ENCODE peak calls at places on chromosomes 13 and 19, in eight cellular contexts. One of them, this sample, is unnamed.

GRCh38 chr13:100098445-100099116 is 9.7 kb downstream of the PCCA start:
- DNase-seq in ovary: no peak
- DNase-seq in heart left ventricle: no peak
- DNase-seq in breast epithelium: no peak
- DNase-seq in suprapubic skin: no peak
- DNase-seq in testis: no peak
- DNase-seq in tibial nerve: no peak
- DNase-seq in esophagus muscularis mucosa: no peak
- DNase-seq in this sample: no peak

GRCh38 chr19:12947702-12948596 is 2.3 kb downstream of the RAD23A start:
- DNase-seq in tibial nerve: no peak
- DNase-seq in esophagus muscularis mucosa: no peak
- DNase-seq in ovary: no peak
- DNase-seq in heart left ventricle: no peak
- DNase-seq in breast epithelium: no peak
- DNase-seq in testis: no peak
- DNase-seq in suprapubic skin: no peak
- DNase-seq in this sample: no peak

GRCh38 chr13:74201530-74201929 is 67.3 kb upstream of the KLF12 start:
- DNase-seq in ovary: no peak
- DNase-seq in testis: no peak
- DNase-seq in suprapubic skin: no peak
- DNase-seq in esophagus muscularis mucosa: no peak
- DNase-seq in breast epithelium: no peak
- DNase-seq in heart left ventricle: no peak
- DNase-seq in tibial nerve: no peak
- DNase-seq in this sample: no peak

GRCh38 chr13:31930901-31931522 is 100.6 kb upstream of the FRY start:
- DNase-seq in heart left ventricle: no peak
- DNase-seq in esophagus muscularis mucosa: no peak
- DNase-seq in testis: no peak
- DNase-seq in breast epithelium: no peak
- DNase-seq in ovary: no peak
- DNase-seq in tibial nerve: no peak
- DNase-seq in suprapubic skin: no peak
- DNase-seq in this sample: no peak

GRCh38 chr13:113585828-113586355 is 1.3 kb downstream of the TFDP1 start:
- DNase-seq in breast epithelium: no peak
- DNase-seq in heart left ventricle: no peak
- DNase-seq in testis: peak; percentile 13
- DNase-seq in ovary: peak; percentile 3
- DNase-seq in esophagus muscularis mucosa: peak; percentile 29
- DNase-seq in tibial nerve: no peak
- DNase-seq in suprapubic skin: peak; percentile 29
- DNase-seq in this sample: no peak

GRCh38 chr13:43664700-43665191 is 122.0 kb downstream of the ENOX1 start:
- DNase-seq in esophagus muscularis mucosa: no peak
- DNase-seq in suprapubic skin: no peak
- DNase-seq in breast epithelium: no peak
- DNase-seq in testis: no peak
- DNase-seq in tibial nerve: no peak
- DNase-seq in ovary: peak; percentile 27
- DNase-seq in heart left ventricle: peak; percentile 21
- DNase-seq in this sample: no peak

GRCh38 chr13:33090755-33091454 is 74.7 kb downstream of the KL start:
- DNase-seq in breast epithelium: no peak
- DNase-seq in esophagus muscularis mucosa: no peak
- DNase-seq in testis: no peak
- DNase-seq in heart left ventricle: no peak
- DNase-seq in ovary: no peak
- DNase-seq in suprapubic skin: no peak
- DNase-seq in tibial nerve: no peak
- DNase-seq in this sample: no peak

GRCh38 chr13:75907044-75907443 is 270.9 kb downstream of the LMO7 start:
- DNase-seq in esophagus muscularis mucosa: no peak
- DNase-seq in breast epithelium: no peak
- DNase-seq in heart left ventricle: no peak
- DNase-seq in testis: no peak
- DNase-seq in tibial nerve: no peak
- DNase-seq in ovary: no peak
- DNase-seq in suprapubic skin: no peak
- DNase-seq in this sample: no peak

GRCh38 chr13:82758056-82758455 is 1124.2 kb downstream of the SLITRK1 start:
- DNase-seq in suprapubic skin: no peak
- DNase-seq in tibial nerve: no peak
- DNase-seq in esophagus muscularis mucosa: no peak
- DNase-seq in breast epithelium: no peak
- DNase-seq in heart left ventricle: no peak
- DNase-seq in testis: no peak
- DNase-seq in ovary: no peak
- DNase-seq in this sample: no peak

GRCh38 chr13:74661851-74662250 is 527.6 kb upstream of the KLF12 start:
- DNase-seq in tibial nerve: no peak
- DNase-seq in esophagus muscularis mucosa: no peak
- DNase-seq in heart left ventricle: no peak
- DNase-seq in suprapubic skin: no peak
- DNase-seq in breast epithelium: no peak
- DNase-seq in ovary: no peak
- DNase-seq in testis: no peak
- DNase-seq in this sample: no peak

GRCh38 chr19:55487884-55488687 is at the start of gene SSC5D:
- DNase-seq in suprapubic skin: peak; percentile 81
- DNase-seq in tibial nerve: no peak
- DNase-seq in heart left ventricle: no peak
- DNase-seq in breast epithelium: no peak
- DNase-seq in esophagus muscularis mucosa: no peak
- DNase-seq in ovary: peak; percentile 76
- DNase-seq in testis: peak; percentile 60
- DNase-seq in this sample: no peak

GRCh38 chr19:47004012-47004465 is 15.6 kb upstream of the NPAS1 start:
- DNase-seq in esophagus muscularis mucosa: no peak
- DNase-seq in suprapubic skin: no peak
- DNase-seq in breast epithelium: no peak
- DNase-seq in testis: no peak
- DNase-seq in ovary: no peak
- DNase-seq in tibial nerve: no peak
- DNase-seq in heart left ventricle: no peak
- DNase-seq in this sample: no peak

GRCh38 chr19:46478356-46478986 is 7.1 kb upstream of the PNMA8A start:
- DNase-seq in ovary: no peak
- DNase-seq in testis: no peak
- DNase-seq in breast epithelium: no peak
- DNase-seq in suprapubic skin: no peak
- DNase-seq in heart left ventricle: no peak
- DNase-seq in tibial nerve: no peak
- DNase-seq in esophagus muscularis mucosa: no peak
- DNase-seq in this sample: no peak

GRCh38 chr13:40665754-40666057 is 735 bp downstream of the FOXO1 start:
- DNase-seq in breast epithelium: no peak
- DNase-seq in heart left ventricle: no peak
- DNase-seq in suprapubic skin: no peak
- DNase-seq in ovary: no peak
- DNase-seq in esophagus muscularis mucosa: no peak
- DNase-seq in tibial nerve: no peak
- DNase-seq in testis: no peak
- DNase-seq in this sample: no peak

GRCh38 chr13:82717249-82717648 is 1165.0 kb downstream of the SLITRK1 start:
- DNase-seq in suprapubic skin: no peak
- DNase-seq in testis: no peak
- DNase-seq in tibial nerve: no peak
- DNase-seq in ovary: no peak
- DNase-seq in heart left ventricle: no peak
- DNase-seq in breast epithelium: no peak
- DNase-seq in esophagus muscularis mucosa: no peak
- DNase-seq in this sample: no peak

GRCh38 chr13:47216176-47216822 is 319.4 kb upstream of the HTR2A start:
- DNase-seq in esophagus muscularis mucosa: no peak
- DNase-seq in ovary: no peak
- DNase-seq in heart left ventricle: no peak
- DNase-seq in breast epithelium: no peak
- DNase-seq in testis: no peak
- DNase-seq in tibial nerve: no peak
- DNase-seq in suprapubic skin: no peak
- DNase-seq in this sample: no peak

GRCh38 chr19:3645067-3645396 is 18.4 kb upstream of the CACTIN start:
- DNase-seq in ovary: no peak
- DNase-seq in heart left ventricle: no peak
- DNase-seq in tibial nerve: no peak
- DNase-seq in suprapubic skin: no peak
- DNase-seq in testis: no peak
- DNase-seq in breast epithelium: no peak
- DNase-seq in esophagus muscularis mucosa: no peak
- DNase-seq in this sample: no peak
- H3K27ac ChIP-seq in ovary: no peak overlapping the region
- H3K27ac ChIP-seq in heart left ventricle: no peak overlapping the region
- H3K27ac ChIP-seq in tibial nerve: peak overlapping the region; percentile 81
- H3K27ac ChIP-seq in suprapubic skin: no peak overlapping the region
- H3K27ac ChIP-seq in testis: no peak overlapping the region
- H3K27ac ChIP-seq in breast epithelium: no peak overlapping the region
- H3K27ac ChIP-seq in esophagus muscularis mucosa: no peak overlapping the region
- H3K27ac ChIP-seq in this sample: no peak overlapping the region

DNA sequence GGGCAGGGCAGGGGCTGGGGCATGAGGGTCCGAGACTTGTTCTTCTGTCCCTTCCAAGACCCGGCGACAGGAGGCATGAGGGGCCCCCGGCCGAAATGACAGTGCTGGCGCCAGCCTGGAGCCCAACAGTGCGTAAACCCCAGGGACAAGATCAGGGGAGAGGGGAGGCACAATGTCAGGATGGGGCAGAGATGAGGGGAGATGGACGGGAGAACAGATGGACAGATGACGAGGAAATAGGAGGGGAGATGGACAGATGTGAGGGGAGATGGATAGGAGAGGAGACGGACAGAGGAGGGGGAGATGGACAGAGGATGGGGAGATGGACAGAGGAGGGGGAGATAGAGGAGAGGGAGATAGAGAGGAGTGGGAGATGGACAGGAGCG is 523 bp downstream of the FLT3LG start:
- DNase-seq in ovary: no peak
- DNase-seq in tibial nerve: no peak
- DNase-seq in breast epithelium: no peak
- DNase-seq in suprapubic skin: no peak
- DNase-seq in heart left ventricle: no peak
- DNase-seq in testis: no peak
- DNase-seq in esophagus muscularis mucosa: no peak
- DNase-seq in this sample: no peak
- H3K4me3 ChIP-seq in ovary: peak overlapping the region; percentile 76
- H3K4me3 ChIP-seq in tibial nerve: peak overlapping the region; percentile 95
- H3K4me3 ChIP-seq in breast epithelium: peak overlapping the region; percentile 84
- H3K4me3 ChIP-seq in suprapubic skin: peak overlapping the region; percentile 63
- H3K4me3 ChIP-seq in heart left ventricle: peak overlapping the region; percentile 84
- H3K4me3 ChIP-seq in testis: peak overlapping the region; percentile 47
- H3K4me3 ChIP-seq in esophagus muscularis mucosa: peak overlapping the region; percentile 62
- H3K4me3 ChIP-seq in this sample: peak overlapping the region; percentile 68

DNA sequence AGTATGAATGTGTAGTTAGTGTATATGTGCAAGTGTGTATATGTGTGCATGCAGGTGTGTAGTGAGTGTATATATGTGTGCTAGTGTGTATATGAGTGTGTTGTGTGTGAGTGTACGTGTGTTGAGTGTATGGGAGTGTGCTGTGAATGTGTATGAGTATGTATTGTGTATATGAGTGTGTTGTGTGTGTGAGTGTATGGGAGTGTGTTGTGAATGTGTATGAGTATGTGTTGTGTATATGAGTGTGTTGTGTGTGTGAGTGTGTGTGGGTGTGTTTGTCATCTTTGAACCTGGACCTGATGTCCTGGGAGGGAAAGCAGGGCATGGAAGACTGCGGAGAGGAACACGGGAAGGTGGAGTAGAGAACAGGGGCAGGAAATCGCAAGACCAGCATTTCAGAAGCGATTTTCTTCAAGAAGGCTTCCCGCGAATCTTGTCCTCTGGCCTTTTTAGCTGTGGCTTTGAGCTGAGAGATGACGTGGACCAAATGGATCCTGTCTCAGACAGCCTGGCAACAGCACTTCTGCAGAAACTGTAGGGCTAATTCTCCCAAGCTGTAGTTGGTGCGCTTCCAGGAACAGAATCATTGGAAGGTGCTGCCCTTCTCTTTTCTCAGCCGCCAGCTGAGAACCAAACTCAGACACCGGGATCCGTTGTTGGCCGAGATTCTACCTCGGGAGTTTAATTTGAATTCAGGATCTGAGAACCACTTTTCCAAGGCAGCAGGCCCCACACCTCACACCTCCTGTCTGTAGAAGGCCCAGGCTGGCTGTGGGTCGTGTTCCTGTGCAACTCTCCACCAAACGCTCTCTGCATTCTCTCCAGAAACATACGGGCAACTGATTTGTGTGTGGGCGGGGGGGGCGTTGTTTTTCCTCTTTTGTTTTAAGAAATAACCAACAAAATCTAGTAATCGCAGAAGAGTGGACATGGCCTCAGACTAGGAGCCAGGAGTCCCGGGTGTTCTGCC is 94.7 kb upstream of the RAP2A start:
- DNase-seq in heart left ventricle: peak; percentile 71
- DNase-seq in breast epithelium: no peak
- DNase-seq in suprapubic skin: no peak
- DNase-seq in ovary: peak; percentile 79
- DNase-seq in testis: peak; percentile 60
- DNase-seq in esophagus muscularis mucosa: no peak
- DNase-seq in tibial nerve: peak; percentile 36
- DNase-seq in this sample: peak; percentile 26
- TF ChIP-seq POLR2A in heart left ventricle: no peak
- TF ChIP-seq POLR2A in breast epithelium: no peak
- TF ChIP-seq POLR2A in suprapubic skin: no peak
- TF ChIP-seq POLR2A in ovary: no peak
- TF ChIP-seq POLR2A in testis: no peak
- TF ChIP-seq POLR2A in esophagus muscularis mucosa: no peak
- TF ChIP-seq POLR2A in tibial nerve: no peak
- TF ChIP-seq POLR2A in this sample: no peak

DNA sequence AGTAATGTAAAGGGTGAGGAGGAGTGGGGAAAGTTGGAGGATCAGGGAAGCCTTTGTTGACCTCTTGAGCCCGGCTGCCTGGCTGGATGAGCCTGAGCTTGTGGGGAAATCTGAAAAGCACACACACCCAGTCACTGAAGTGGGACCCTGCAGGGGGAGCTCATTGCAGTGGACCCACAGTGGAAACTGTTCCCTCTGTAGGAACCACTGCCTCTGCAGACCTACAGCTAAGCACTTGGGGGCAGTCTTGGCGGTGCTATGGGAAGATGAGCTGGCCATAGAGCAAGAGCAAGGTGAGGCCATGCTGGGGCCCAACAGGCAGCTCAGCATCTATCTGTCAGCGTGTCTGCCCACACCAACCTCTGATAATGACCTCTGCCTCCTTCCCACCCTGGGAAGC is 294.8 kb downstream of the TSHZ3 start:
- DNase-seq in esophagus muscularis mucosa: peak; percentile 62
- DNase-seq in tibial nerve: no peak
- DNase-seq in ovary: no peak
- DNase-seq in testis: peak; percentile 26
- DNase-seq in heart left ventricle: peak; percentile 21
- DNase-seq in breast epithelium: no peak
- DNase-seq in suprapubic skin: no peak
- DNase-seq in this sample: no peak
- H3K27ac ChIP-seq in esophagus muscularis mucosa: no peak overlapping the region
- H3K27ac ChIP-seq in tibial nerve: no peak overlapping the region
- H3K27ac ChIP-seq in ovary: no peak overlapping the region
- H3K27ac ChIP-seq in testis: no peak overlapping the region
- H3K27ac ChIP-seq in heart left ventricle: no peak overlapping the region
- H3K27ac ChIP-seq in breast epithelium: no peak overlapping the region
- H3K27ac ChIP-seq in suprapubic skin: no peak overlapping the region
- H3K27ac ChIP-seq in this sample: no peak overlapping the region

GRCh38 chr19:18701250-18701608 is 17.7 kb downstream of the CRTC1 start:
- DNase-seq in esophagus muscularis mucosa: no peak
- DNase-seq in ovary: no peak
- DNase-seq in testis: no peak
- DNase-seq in breast epithelium: no peak
- DNase-seq in suprapubic skin: no peak
- DNase-seq in heart left ventricle: no peak
- DNase-seq in tibial nerve: no peak
- DNase-seq in this sample: no peak
- H3K4me3 ChIP-seq in esophagus muscularis mucosa: peak overlapping the region; percentile 48
- H3K4me3 ChIP-seq in ovary: peak overlapping the region; percentile 35
- H3K4me3 ChIP-seq in testis: no peak overlapping the region
- H3K4me3 ChIP-seq in breast epithelium: peak overlapping the region; percentile 66
- H3K4me3 ChIP-seq in suprapubic skin: peak overlapping the region; percentile 52
- H3K4me3 ChIP-seq in heart left ventricle: peak overlapping the region; percentile 46
- H3K4me3 ChIP-seq in tibial nerve: peak overlapping the region; percentile 38
- H3K4me3 ChIP-seq in this sample: peak overlapping the region; percentile 52